ENCODE peak calls at places on chromosomes 6 and 20, in seven cellular contexts. M is RPMI7951; P is cardiac fibroblast; F is skeletal muscle cell; L is KBM-7; X is CD8-positive, alpha-beta T cell; J is amniotic epithelial cell. Q is an unnamed sample.

GRCh38 chr20:891121-892080 is 24.7 kb downstream of the ANGPT4 start:
- DNase-seq in J (no peak), M (peak; percentile 28), X (no peak), F (no peak), L (peak; percentile 30), P (peak; percentile 23), Q (peak; percentile 30)

GRCh38 chr20:63357921-63358905 is 2.9 kb downstream of the CHRNA4 start:
- DNase-seq in M (no peak), L (no peak), F (no peak), J (no peak), X (no peak), P (no peak), Q (no peak)

GRCh38 chr6:147624946-147625515 is 116.5 kb downstream of the SAMD5 start:
- DNase-seq in X (no peak), J (no peak), P (no peak), F (no peak), M (no peak), L (no peak), Q (no peak)

GRCh38 chr6:3397229-3398164 is 59.4 kb downstream of the SLC22A23 start:
- DNase-seq in J (no peak), X (no peak), M (no peak), L (no peak), F (no peak), P (no peak), Q (no peak)

GRCh38 chr6:154386848-154387717 is 30.5 kb upstream of the IPCEF1 start:
- DNase-seq in J (peak; percentile 94), L (no peak), M (peak; percentile 83), F (peak; percentile 55), P (peak; percentile 80), X (no peak), Q (no peak)

GRCh38 chr6:3176562-3177355 is 19.4 kb upstream of the TUBB2A start:
- DNase-seq in M (peak; percentile 87), X (no peak), J (peak; percentile 95), P (peak; percentile 88), L (peak; percentile 45), F (peak; percentile 80), Q (peak; percentile 88)

GRCh38 chr20:34074101-34074760 is 37.8 kb downstream of the EIF2S2 start:
- DNase-seq in X (no peak), M (peak; percentile 54), J (no peak), L (no peak), P (no peak), F (no peak), Q (no peak)

GRCh38 chr20:8421981-8422380 is 289.9 kb downstream of the PLCB1 start:
- DNase-seq in L (no peak), P (peak; percentile 25), M (peak; percentile 15), X (no peak), J (peak; percentile 83), F (no peak), Q (no peak)

GRCh38 chr6:125188037-125188436 is 34.5 kb downstream of the TPD52L1 start:
- DNase-seq in M (peak; percentile 95), L (no peak), P (peak; percentile 47), J (peak; percentile 88), F (no peak), X (no peak), Q (no peak)

GRCh38 chr6:50990750-50991446 is 172.2 kb downstream of the TFAP2B start:
- DNase-seq in M (no peak), L (no peak), P (no peak), J (no peak), X (no peak), F (no peak), Q (no peak)

GRCh38 chr6:105713474-105714118 is 310.7 kb upstream of the PREP start:
- DNase-seq in P (no peak), M (peak; percentile 12), F (no peak), J (peak; percentile 1), L (peak; percentile 12), X (no peak), Q (no peak)

GRCh38 chr6:24908555-24908954 is 27.2 kb downstream of the RIPOR2 start:
- DNase-seq in P (peak; percentile 18), L (no peak), F (no peak), J (no peak), X (no peak), M (peak; percentile 40), Q (no peak)

GRCh38 chr20:54048489-54048888 is 21.9 kb downstream of the BCAS1 start:
- DNase-seq in J (no peak), L (no peak), X (no peak), P (peak; percentile 5), F (no peak), M (no peak), Q (no peak)

GRCh38 chr6:22003219-22003779 is 293.5 kb downstream of the PRL start:
- DNase-seq in L (no peak), F (no peak), P (no peak), X (no peak), M (no peak), J (no peak), Q (no peak)

GRCh38 chr20:56689852-56690485 is 60.9 kb downstream of the TFAP2C start:
- DNase-seq in X (no peak), J (no peak), M (peak; percentile 64), P (peak; percentile 40), L (no peak), F (no peak), Q (no peak)

GRCh38 chr20:2699775-2700413 is 7.3 kb downstream of the EBF4 start:
- DNase-seq in P (no peak), J (no peak), L (no peak), M (no peak), X (peak; percentile 34), F (no peak), Q (no peak)

GRCh38 chr6:153024401-153025017 is 22.0 kb upstream of the MTRF1L start:
- DNase-seq in M (peak; percentile 60), F (no peak), X (peak; percentile 59), J (peak; percentile 54), P (peak; percentile 67), L (peak; percentile 86), Q (peak; percentile 72)

GRCh38 chr6:116616757-116617093 is 446 bp downstream of the RSPH4A start:
- DNase-seq in L (no peak), M (no peak), X (no peak), P (no peak), F (no peak), J (no peak), Q (peak; percentile 10)

GRCh38 chr20:4811661-4812181 is 90.0 kb downstream of the PRND start:
- DNase-seq in M (no peak), X (peak; percentile 87), J (no peak), L (peak; percentile 94), P (no peak), F (no peak), Q (peak; percentile 97)

GRCh38 chr6:169725270-169726048 is 1.2 kb upstream of the PHF10 start:
- DNase-seq in P (peak; percentile 77), L (no peak), F (peak; percentile 56), X (no peak), J (peak; percentile 99), M (peak; percentile 42), Q (peak; percentile 75)

GRCh38 chr6:137323860-137324259 is 104.7 kb upstream of the IFNGR1 start:
- DNase-seq in P (no peak), M (peak; percentile 7), X (no peak), F (no peak), L (peak; percentile 14), J (no peak), Q (peak; percentile 30)

GRCh38 chr6:95280690-95281273 is 296.6 kb upstream of the MANEA start:
- DNase-seq in P (peak; percentile 15), M (no peak), X (no peak), J (peak; percentile 27), F (peak; percentile 10), L (no peak), Q (peak; percentile 5)

GRCh38 chr6:170011233-170012142 is 260.1 kb downstream of the ERMARD start:
- DNase-seq in X (no peak), P (no peak), L (peak; percentile 46), M (no peak), F (no peak), J (no peak), Q (no peak)

GRCh38 chr6:26240981-26241770 is 123.8 kb upstream of the BTN3A2 start:
- DNase-seq in L (no peak), P (peak; percentile 73), M (peak; percentile 63), X (no peak), F (no peak), J (peak; percentile 93), Q (peak; percentile 82)

GRCh38 chr6:137013031-137013430 is 31.7 kb downstream of the IL20RA start:
- DNase-seq in P (no peak), L (no peak), J (no peak), F (no peak), X (no peak), M (peak; percentile 60), Q (no peak)

GRCh38 chr20:10040070-10040970 is 5.5 kb downstream of the ANKEF1 start:
- DNase-seq in F (peak; percentile 50), M (peak; percentile 96), X (no peak), J (peak; percentile 78), P (peak; percentile 25), L (no peak), Q (no peak)

GRCh38 chr6:3458706-3459421 is 2.0 kb upstream of the SLC22A23 start:
- DNase-seq in L (no peak), F (no peak), J (no peak), M (no peak), P (no peak), X (no peak), Q (no peak)